ENCODE peak calls at places on chromosomes 16 and 17, in seven cellular contexts. U is endothelial cell of umbilical vein, S is GM20000, T is nephron progenitor cell, W is GM13976, X is RWPE1, O is HFFc6. E is an unnamed sample.

GRCh38 chr17:55409030-55409800 is 12.4 kb downstream of the MMD start:
- DNase-seq in X (no peak), W (no peak), U (no peak), T (no peak), S (no peak), O (no peak), E (no peak)

GRCh38 chr16:12119562-12119961 is 143.0 kb downstream of the SNX29 start:
- DNase-seq in S (no peak), X (peak), O (no peak), W (no peak), T (no peak), U (no peak), E (no peak)

GRCh38 chr17:82489117-82489516 is 30.4 kb upstream of the FOXK2 start:
- DNase-seq in U (no peak), S (no peak), O (peak), W (no peak), X (no peak), T (no peak), E (no peak)

GRCh38 chr17:40218740-40219072 is 398 bp upstream of the WIPF2 start:
- DNase-seq in X (peak), W (peak), O (peak), S (peak), U (no peak), T (peak), E (peak)

GRCh38 chr16:82655315-82655714 is 28.5 kb downstream of the CDH13 start:
- DNase-seq in X (no peak), U (peak), W (no peak), T (no peak), O (peak), S (peak), E (no peak)

GRCh38 chr16:57130950-57131321 is 38.6 kb downstream of the CPNE2 start:
- DNase-seq in S (no peak), W (no peak), X (no peak), U (no peak), T (no peak), O (no peak), E (no peak)

GRCh38 chr16:47779201-47780016 is 318.3 kb downstream of the PHKB start:
- DNase-seq in W (peak), X (no peak), O (no peak), T (no peak), S (peak), U (peak), E (no peak)

GRCh38 chr16:83338941-83339340 is 468.8 kb upstream of the HSBP1 start:
- DNase-seq in U (peak), O (no peak), T (no peak), S (no peak), W (no peak), X (no peak), E (no peak)

GRCh38 chr17:63399856-63400255 is 46.2 kb downstream of the CYB561 start:
- DNase-seq in T (no peak), O (peak), S (no peak), W (no peak), U (no peak), X (no peak), E (no peak)

GRCh38 chr17:60583008-60583407 is 17.0 kb upstream of the PPM1D start:
- DNase-seq in W (no peak), O (no peak), T (no peak), S (no peak), X (no peak), U (no peak), E (no peak)

GRCh38 chr17:35074711-35075707 is 11.5 kb upstream of the RFFL start:
- DNase-seq in T (no peak), S (no peak), U (peak), W (no peak), O (no peak), X (no peak), E (no peak)

GRCh38 chr17:43530303-43531081 is 15.6 kb downstream of the ETV4 start:
- DNase-seq in X (peak), W (no peak), O (peak), U (peak), S (no peak), T (peak), E (no peak)

GRCh38 chr16:83967838-83968482 is at the start of gene NECAB2:
- DNase-seq in O (no peak), U (peak), T (peak), X (peak), S (peak), W (peak), E (peak)

GRCh38 chr16:57480127-57480753 is 6.1 kb downstream of the DOK4 start:
- DNase-seq in O (peak), T (peak), X (no peak), U (no peak), S (no peak), W (no peak), E (no peak)

GRCh38 chr17:63365366-63366237 is 80.5 kb downstream of the CYB561 start:
- DNase-seq in W (no peak), U (no peak), T (no peak), O (peak), X (no peak), S (no peak), E (no peak)

GRCh38 chr16:11322823-11323222 is 22.4 kb upstream of the RMI2 start:
- DNase-seq in W (no peak), T (no peak), O (no peak), S (no peak), X (no peak), U (no peak), E (no peak)

GRCh38 chr17:80789356-80789902 is 202.2 kb upstream of the CHMP6 start:
- DNase-seq in O (peak), U (peak), W (peak), S (peak), X (peak), T (no peak), E (no peak)

GRCh38 chr17:60141111-60142018 is 8.4 kb upstream of the CA4 start:
- DNase-seq in X (no peak), W (no peak), T (no peak), S (no peak), U (no peak), O (no peak), E (no peak)

GRCh38 chr16:87843678-87844373 is 25.5 kb downstream of the SLC7A5 start:
- DNase-seq in T (no peak), S (no peak), O (no peak), W (no peak), U (no peak), X (no peak), E (no peak)

GRCh38 chr16:4322121-4323035 is 6.5 kb downstream of the GLIS2 start:
- DNase-seq in W (no peak), S (no peak), U (no peak), T (no peak), O (no peak), X (no peak), E (no peak)

GRCh38 chr17:72737291-72737690 is 355.2 kb downstream of the SLC39A11 start:
- DNase-seq in S (no peak), U (no peak), O (no peak), W (no peak), X (no peak), T (no peak), E (no peak)

GRCh38 chr16:72924918-72925630 is 122.9 kb downstream of the ZFHX3 start:
- DNase-seq in T (no peak), S (no peak), O (no peak), X (no peak), U (no peak), W (no peak), E (no peak)

GRCh38 chr17:35752945-35753764 is at the start of gene GAS2L2:
- DNase-seq in U (no peak), O (no peak), X (no peak), T (no peak), W (no peak), S (no peak), E (no peak)

GRCh38 chr16:16083421-16084156 is 134.2 kb downstream of the ABCC1 start:
- DNase-seq in U (no peak), X (peak), S (no peak), W (no peak), O (peak), T (no peak), E (no peak)

GRCh38 chr17:66734544-66734943 is 100.4 kb upstream of the CACNG5 start:
- DNase-seq in O (no peak), U (no peak), X (no peak), S (no peak), T (no peak), W (no peak), E (no peak)

GRCh38 chr17:66733759-66734158 is 101.2 kb upstream of the CACNG5 start:
- DNase-seq in W (no peak), O (no peak), S (no peak), T (no peak), U (no peak), X (no peak), E (no peak)

GRCh38 chr17:66740226-66740625 is 94.7 kb upstream of the CACNG5 start:
- DNase-seq in O (no peak), W (no peak), X (no peak), S (no peak), T (no peak), U (no peak), E (no peak)

GRCh38 chr17:66739553-66739952 is 95.4 kb upstream of the CACNG5 start:
- DNase-seq in W (no peak), S (no peak), U (no peak), O (no peak), X (no peak), T (no peak), E (no peak)

DNA sequence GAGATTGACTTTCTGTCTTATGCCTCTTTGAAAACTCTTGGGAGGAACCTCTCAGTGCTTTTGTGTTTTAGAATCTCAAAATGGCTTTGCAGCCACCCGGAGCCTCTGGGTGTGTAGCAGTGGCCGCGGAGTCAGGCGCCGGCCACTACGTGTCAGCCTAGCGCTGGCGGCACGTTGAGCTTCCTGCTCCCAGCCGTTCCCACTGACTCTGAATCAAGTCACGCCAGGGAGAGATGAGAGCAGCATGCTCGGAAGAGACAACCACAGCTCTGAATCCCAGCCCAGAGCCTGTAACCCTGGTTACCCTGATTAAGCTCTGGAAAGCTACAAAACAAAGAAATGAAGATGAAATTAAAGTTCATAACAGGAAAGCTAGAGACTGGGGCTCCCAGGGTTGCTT is 97.4 kb upstream of the CACNG5 start:
- DNase-seq in W (no peak), T (peak), S (no peak), U (peak), O (no peak), X (no peak), E (no peak)
- TF ChIP-seq CTCF in W (peak), T (peak), S (no peak), U (peak), O (no peak), X (no peak), E (no peak)

DNA sequence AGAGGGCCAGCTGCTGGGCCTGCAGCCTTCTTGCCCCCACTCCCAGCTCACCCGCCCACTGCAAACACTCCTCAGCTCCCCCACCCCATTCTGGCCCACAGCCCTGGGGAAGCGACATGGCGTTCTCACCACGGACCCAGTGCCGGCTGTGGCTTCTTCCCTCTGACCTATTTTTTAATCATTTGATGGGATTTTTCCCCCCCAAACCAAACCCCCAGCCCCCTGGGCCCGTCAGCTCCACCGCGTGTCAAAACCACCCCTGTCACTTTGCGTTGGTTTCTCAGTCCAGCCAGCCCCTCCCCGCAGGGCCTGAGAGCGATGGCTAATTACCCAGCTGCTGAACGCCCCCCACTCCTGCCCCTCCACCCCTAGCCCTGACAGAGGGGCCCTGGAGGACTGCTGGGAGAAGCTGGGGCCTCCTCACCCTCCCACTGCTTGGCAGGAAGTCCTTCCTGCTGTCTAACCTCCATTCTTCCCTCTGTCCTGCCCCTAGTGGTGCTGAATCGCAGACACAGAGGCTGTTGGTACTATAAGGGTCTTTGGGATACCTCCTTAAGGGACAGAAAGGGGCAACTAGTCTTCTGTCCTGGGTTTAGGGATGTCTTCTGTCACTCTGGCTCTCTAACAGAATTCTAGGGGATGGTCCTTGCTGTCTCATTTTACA is 7.5 kb upstream of the TBX21 start:
- DNase-seq in W (no peak), O (no peak), S (no peak), X (no peak), U (no peak), T (no peak), E (no peak)
- TF ChIP-seq CTCF in W (no peak), O (peak), S (no peak), X (no peak), U (no peak), T (no peak), E (no peak)

GRCh38 chr16:50136399-50136798 is 16.7 kb upstream of the TENT4B start:
- DNase-seq in S (no peak), W (no peak), T (no peak), X (no peak), O (no peak), U (no peak), E (no peak)
- TF ChIP-seq CTCF in S (no peak), W (no peak), T (no peak), X (no peak), O (peak), U (peak), E (peak)

DNA sequence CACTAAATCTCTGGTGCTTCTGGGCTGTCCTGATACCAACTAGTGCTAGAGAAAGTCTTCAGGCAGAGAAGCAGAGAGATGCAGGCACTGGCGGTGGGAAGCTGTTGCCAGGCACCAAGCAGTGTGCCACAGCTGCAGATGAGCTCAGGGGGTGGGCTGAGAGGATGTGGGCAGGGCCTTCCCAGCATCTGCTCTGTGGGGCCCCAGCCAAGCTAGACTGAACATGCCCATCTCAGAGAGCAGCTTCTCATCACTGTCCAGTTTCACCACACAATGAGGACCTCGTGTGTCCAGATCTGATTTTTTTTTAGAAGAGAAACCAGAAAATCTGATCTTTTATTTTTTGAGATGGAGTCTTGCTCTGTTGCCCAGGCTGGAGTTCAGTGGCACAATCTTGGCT is 17.1 kb downstream of the PSKH1 start:
- DNase-seq in U (no peak), S (no peak), X (no peak), T (no peak), W (no peak), O (no peak), E (no peak)
- TF ChIP-seq CTCF in U (no peak), S (no peak), X (no peak), T (no peak), W (no peak), O (no peak), E (no peak)

DNA sequence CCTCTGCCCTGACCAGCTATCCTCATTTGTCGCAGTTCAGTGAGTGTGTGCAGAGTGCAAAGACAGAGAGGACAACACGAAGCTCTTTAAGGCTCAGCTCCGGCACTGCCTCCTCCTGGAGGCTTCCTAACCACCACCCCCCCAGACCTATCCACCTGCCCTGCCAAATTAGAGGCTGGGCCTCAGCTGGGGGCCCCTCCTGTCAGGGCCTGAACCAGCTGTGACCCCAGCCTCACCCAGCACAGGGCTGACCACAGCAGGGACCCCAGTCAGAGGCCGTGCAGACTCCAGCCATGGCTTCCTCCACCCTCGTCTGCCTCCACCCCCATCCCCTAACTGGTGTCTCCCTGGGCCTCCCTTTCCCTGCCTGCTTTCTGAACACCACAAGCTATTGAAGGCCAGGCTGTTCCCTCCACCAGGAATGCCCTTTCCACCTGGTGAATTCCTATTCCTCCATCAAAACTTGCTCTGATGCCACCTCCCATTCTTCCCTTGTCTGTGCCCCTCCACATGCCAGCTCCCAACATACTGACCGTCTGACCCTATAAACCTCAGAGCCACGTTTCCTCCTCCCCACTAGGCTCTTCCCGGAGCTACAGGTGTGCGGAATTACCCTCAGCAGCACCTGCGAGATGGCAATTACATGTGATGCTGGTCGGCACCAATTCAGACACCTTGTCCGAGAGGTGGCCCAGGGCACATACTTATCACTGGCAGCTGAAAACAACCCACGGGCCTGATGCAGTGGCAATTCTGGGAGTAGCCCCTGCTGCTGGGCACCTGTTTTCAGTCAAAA is 8.8 kb downstream of the SREBF1 start:
- DNase-seq in S (no peak), W (no peak), O (no peak), U (no peak), T (no peak), X (no peak), E (no peak)
- TF ChIP-seq CTCF in S (no peak), W (no peak), O (no peak), U (no peak), T (no peak), X (no peak), E (no peak)

DNA sequence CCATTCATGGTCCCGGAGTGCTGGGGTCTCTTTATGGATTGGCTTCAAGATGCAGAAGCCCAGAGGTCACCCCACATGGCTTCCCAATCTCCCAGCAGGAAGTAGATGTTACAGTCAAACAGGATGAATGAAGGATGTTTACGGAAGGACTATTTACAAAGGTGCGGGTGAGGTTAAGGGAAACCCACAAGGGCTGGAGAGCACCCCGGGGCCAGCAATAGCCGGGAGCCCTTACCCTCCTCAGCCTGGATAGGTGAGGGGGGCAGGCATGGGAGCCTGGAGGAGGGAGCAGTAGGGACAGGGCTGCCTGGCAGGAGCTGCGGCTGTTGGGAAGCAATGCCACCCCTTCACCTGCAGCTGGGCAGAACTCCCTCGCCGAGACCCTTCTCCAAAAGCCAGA is 24.5 kb upstream of the CACNG1 start:
- DNase-seq in W (no peak), X (no peak), O (no peak), S (no peak), U (no peak), T (no peak), E (no peak)
- TF ChIP-seq CTCF in W (no peak), X (no peak), O (no peak), S (no peak), U (no peak), T (no peak), E (no peak)

GRCh38 chr17:30236297-30236624 is 764 bp upstream of the SLC6A4 start:
- DNase-seq in S (no peak), U (no peak), W (no peak), T (no peak), O (no peak), X (no peak), E (no peak)

GRCh38 chr17:30238003-30238344 is 2.5 kb upstream of the SLC6A4 start:
- DNase-seq in T (no peak), O (no peak), X (no peak), W (no peak), U (no peak), S (no peak), E (no peak)

GRCh38 chr17:30235386-30236296 is at the start of gene SLC6A4:
- DNase-seq in S (peak), O (no peak), W (peak), U (no peak), T (peak), X (no peak), E (peak)

GRCh38 chr17:30237296-30238002 is 2.0 kb upstream of the SLC6A4 start:
- DNase-seq in W (no peak), U (no peak), X (no peak), O (no peak), S (no peak), T (no peak), E (no peak)

DNA sequence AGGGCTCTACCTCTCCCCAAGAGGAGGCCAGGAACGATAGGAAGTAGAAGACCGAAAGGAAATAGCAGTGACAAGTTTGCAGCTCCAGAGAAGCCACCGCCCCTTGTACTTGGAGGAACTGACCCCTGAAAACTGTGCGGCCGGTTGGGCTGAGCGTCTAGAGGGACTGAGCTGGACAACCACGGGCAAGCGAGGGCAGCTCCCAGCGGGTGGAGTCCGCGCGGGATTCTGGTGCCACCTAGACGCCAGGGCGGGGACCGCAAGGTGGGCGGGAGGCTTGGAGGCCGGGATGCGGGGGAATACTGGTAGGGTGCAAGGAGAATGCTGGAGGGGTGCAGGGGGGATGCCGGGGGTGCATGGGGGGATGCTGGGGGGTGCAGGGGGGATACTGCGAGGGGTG is 1.3 kb upstream of the SLC6A4 start:
- DNase-seq in X (peak), S (peak), U (peak), W (peak), T (peak), O (no peak), E (peak)
- TF ChIP-seq CTCF in X (peak), S (peak), U (peak), W (peak), T (no peak), O (peak), E (peak)

GRCh38 chr17:16328997-16329396 is 24.3 kb downstream of the CENPV start:
- DNase-seq in T (no peak), U (peak), X (no peak), W (peak), S (no peak), O (no peak), E (no peak)
- TF ChIP-seq CTCF in T (no peak), U (peak), X (no peak), W (no peak), S (no peak), O (peak), E (no peak)

GRCh38 chr17:28228109-28228840 is 90.7 kb upstream of the TMEM97 start:
- DNase-seq in U (no peak), T (no peak), S (no peak), O (no peak), X (no peak), W (no peak), E (no peak)
- TF ChIP-seq CTCF in U (no peak), T (no peak), S (no peak), O (peak), X (no peak), W (no peak), E (no peak)

GRCh38 chr17:78174870-78175642 is 6.7 kb downstream of the SYNGR2 start:
- DNase-seq in O (no peak), T (no peak), X (no peak), W (no peak), U (no peak), S (no peak), E (no peak)
- TF ChIP-seq CTCF in O (peak), T (no peak), X (no peak), W (peak), U (no peak), S (peak), E (peak)

E was measured in GM13977.